ENCODE peak calls at places on chromosomes 3 and 15, in ten cellular contexts. O is cardiac muscle cell, M is PC-9, F is ascending aorta, I is body of pancreas, A is BE2C, Y is left ventricle myocardium inferior, E is tibial nerve, Z is endothelial cell of umbilical vein, U is GM12878. V is an unnamed sample.

GRCh38 chr3:63964287-63965073 is 52.3 kb upstream of the SCAANT1 start:
- DNase-seq in M (no peak), E (no peak), Z (no peak), I (no peak), F (no peak), A (no peak), O (peak; percentile 66), U (no peak), Y (no peak), V (no peak)

GRCh38 chr3:31170932-31171670 is 276.6 kb upstream of the GADL1 start:
- DNase-seq in F (no peak), I (no peak), O (no peak), Z (peak; percentile 21), U (no peak), Y (no peak), E (no peak), M (peak; percentile 46), A (no peak), V (no peak)

GRCh38 chr3:196974661-196975060 is 6.0 kb upstream of the PIGZ start:
- DNase-seq in F (no peak), U (no peak), I (no peak), Z (no peak), O (no peak), E (no peak), A (no peak), M (no peak), Y (no peak), V (no peak)

GRCh38 chr15:40894689-40895308 is 549 bp downstream of the VPS18 start:
- DNase-seq in I (peak; percentile 63), F (no peak), U (no peak), O (peak; percentile 74), Y (no peak), A (peak; percentile 77), E (peak; percentile 45), M (peak; percentile 69), Z (peak; percentile 73), V (peak; percentile 53)

GRCh38 chr3:39126532-39127071 is 19.1 kb downstream of the TTC21A start:
- DNase-seq in I (peak; percentile 73), U (no peak), A (peak; percentile 55), Z (peak; percentile 73), F (no peak), E (peak; percentile 67), Y (no peak), O (peak; percentile 62), M (no peak), V (peak; percentile 56)

GRCh38 chr3:50602675-50603191 is 8.8 kb downstream of the CISH start:
- DNase-seq in U (no peak), M (peak; percentile 67), F (no peak), A (no peak), O (no peak), Y (no peak), Z (no peak), I (peak; percentile 70), E (no peak), V (peak; percentile 53)

GRCh38 chr15:73564255-73564654 is 68.9 kb downstream of the NPTN start:
- DNase-seq in E (no peak), I (no peak), Z (peak; percentile 73), Y (no peak), A (no peak), U (no peak), F (no peak), O (no peak), M (peak; percentile 83), V (no peak)

GRCh38 chr15:83926116-83926515 is 272.2 kb downstream of the ADAMTSL3 start:
- DNase-seq in O (no peak), M (no peak), A (no peak), E (no peak), Y (no peak), F (no peak), I (no peak), Z (no peak), U (no peak), V (no peak)

GRCh38 chr3:153080778-153081240 is 81.2 kb upstream of the RAP2B start:
- DNase-seq in U (no peak), I (no peak), Z (no peak), Y (no peak), O (no peak), F (no peak), A (no peak), E (no peak), M (no peak), V (no peak)

GRCh38 chr3:46409735-46410489 is 2.9 kb downstream of the CCRL2 start:
- DNase-seq in F (no peak), A (no peak), Z (no peak), M (no peak), O (no peak), I (no peak), Y (no peak), U (no peak), E (no peak), V (no peak)

GRCh38 chr3:25820816-25821486 is 31.1 kb downstream of the OXSM start:
- DNase-seq in A (no peak), U (no peak), E (no peak), Z (no peak), Y (no peak), O (no peak), M (no peak), F (no peak), I (no peak), V (no peak)

GRCh38 chr15:99440029-99440428 is 125.8 kb upstream of the MEF2A start:
- DNase-seq in Y (no peak), I (no peak), E (peak; percentile 2), M (no peak), O (no peak), F (no peak), A (peak; percentile 2), Z (no peak), U (no peak), V (no peak)

GRCh38 chr3:24264748-24265158 is 229.9 kb downstream of the THRB start:
- DNase-seq in Z (peak; percentile 58), O (peak; percentile 48), E (no peak), U (no peak), A (peak; percentile 24), F (no peak), I (peak; percentile 29), M (no peak), Y (no peak), V (no peak)

GRCh38 chr3:175941352-175941751 is 1082.2 kb downstream of the NAALADL2 start:
- DNase-seq in A (peak; percentile 67), F (no peak), Y (no peak), M (no peak), Z (peak; percentile 11), O (no peak), U (no peak), E (no peak), I (no peak), V (no peak)
- TF ChIP-seq CTCF in A (peak; percentile 80), F (no peak), Y (peak; percentile 12), M (peak; percentile 71), Z (peak; percentile 29), O (peak; percentile 31), U (peak; percentile 60), E (peak; percentile 11), I (no peak), V (peak; percentile 37)

DNA sequence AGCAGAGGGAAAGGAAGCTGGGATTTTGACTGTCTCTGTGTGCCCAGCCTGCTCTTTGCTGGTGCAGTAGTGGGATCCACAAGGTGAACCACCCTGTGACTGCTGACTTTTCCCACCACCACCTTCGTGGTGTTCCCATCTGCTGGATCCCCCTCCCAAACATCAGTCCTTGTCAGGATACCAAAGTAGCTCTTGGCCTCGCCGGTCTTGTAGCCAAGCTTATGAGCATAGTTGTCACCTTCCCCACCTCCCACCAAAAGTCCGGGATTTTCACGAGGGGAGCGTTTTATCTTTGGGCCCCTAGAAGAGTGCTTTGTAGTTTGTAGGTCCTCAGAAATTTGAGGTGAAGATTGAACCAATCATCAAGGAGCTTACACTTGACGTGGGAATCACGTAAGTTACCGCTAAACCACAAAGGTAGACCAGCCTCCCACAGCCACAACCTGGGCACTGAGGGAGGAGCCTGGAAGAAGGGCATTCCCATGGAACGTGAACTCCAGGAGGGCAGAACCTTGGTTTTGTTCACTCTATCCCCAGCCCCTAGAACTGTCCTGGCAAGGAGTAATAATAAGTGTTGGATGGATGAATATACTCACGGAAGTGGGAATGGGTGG is 892 bp upstream of the TEX264 start:
- DNase-seq in E (no peak), M (no peak), Z (no peak), O (no peak), I (no peak), F (no peak), Y (no peak), A (no peak), U (no peak), V (no peak)
- H3K4me3 ChIP-seq in E (peak overlapping the region; percentile 97), M (peak overlapping the region; percentile 82), Z (no peak overlapping the region), O (no peak overlapping the region), I (no peak overlapping the region), F (peak overlapping the region; percentile 88), Y (peak overlapping the region; percentile 89), A (no peak overlapping the region), U (peak overlapping the region; percentile 68), V (no peak overlapping the region)

GRCh38 chr3:14374444-14374883 is 27.9 kb upstream of the SLC6A6 start:
- DNase-seq in Z (no peak), E (no peak), Y (peak; percentile 48), F (no peak), O (peak; percentile 73), A (no peak), M (no peak), U (no peak), I (no peak), V (no peak)

GRCh38 chr3:14377044-14377837 is 25.2 kb upstream of the SLC6A6 start:
- DNase-seq in F (no peak), Y (no peak), U (no peak), E (no peak), A (no peak), I (no peak), O (no peak), Z (no peak), M (no peak), V (no peak)

GRCh38 chr3:14373753-14374376 is 28.5 kb upstream of the SLC6A6 start:
- DNase-seq in Y (no peak), F (no peak), M (no peak), E (no peak), U (no peak), A (no peak), O (no peak), I (no peak), Z (no peak), V (no peak)

GRCh38 chr3:14376348-14377043 is 25.9 kb upstream of the SLC6A6 start:
- DNase-seq in A (no peak), M (no peak), U (no peak), Z (no peak), Y (no peak), O (peak; percentile 75), F (no peak), E (no peak), I (no peak), V (no peak)

GRCh38 chr3:14375192-14375591 is 27.2 kb upstream of the SLC6A6 start:
- DNase-seq in M (no peak), Z (no peak), Y (no peak), A (no peak), I (no peak), F (no peak), U (no peak), E (no peak), O (no peak), V (no peak)
- H3K4me1 ChIP-seq in M (peaks cover 62% of the 10 kb centered on the region), Z (peaks cover 4% of the 10 kb centered on the region), Y (peaks cover 70% of the 10 kb centered on the region), A (peaks cover 5% of the 10 kb centered on the region), I (peaks cover 13% of the 10 kb centered on the region), F (peaks cover 5% of the 10 kb centered on the region), U (peaks cover 6% of the 10 kb centered on the region), E (no peaks in the 10 kb centered on the region), O (peaks cover 35% of the 10 kb centered on the region), V (no peaks in the 10 kb centered on the region)

DNA sequence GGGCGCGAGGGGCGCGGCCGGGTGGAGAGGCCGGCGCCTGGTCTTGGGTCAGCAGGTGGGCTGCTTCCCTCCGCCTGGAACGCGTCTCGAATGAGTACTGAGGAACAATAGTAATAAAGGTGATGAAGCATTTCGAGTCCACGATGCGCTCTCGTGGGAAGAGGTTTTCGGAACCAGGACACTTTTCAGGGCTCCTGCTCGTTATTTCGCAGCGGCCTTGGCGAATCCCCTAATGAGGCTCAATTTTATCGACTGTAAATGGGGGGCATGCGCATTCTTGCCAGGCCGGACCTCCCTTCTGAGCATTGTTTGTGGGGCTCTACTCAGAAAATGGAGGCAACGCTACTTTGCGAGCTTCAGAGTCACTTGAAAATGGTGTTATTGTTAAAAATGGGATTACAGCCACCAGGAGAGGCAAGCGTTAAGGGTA is 1.2 kb downstream of the NR2C2 start:
- DNase-seq in E (no peak), I (no peak), Y (no peak), O (no peak), Z (no peak), M (no peak), U (no peak), A (no peak), F (no peak), V (no peak)
- TF ChIP-seq CTCF in E (no peak), I (no peak), Y (no peak), O (no peak), Z (no peak), M (no peak), U (no peak), A (no peak), F (no peak), V (no peak)